ENCODE peak calls at places on chromosomes 13 and 19, in eight cellular contexts. S is psoas muscle, J is coronary artery, P is choroid plexus epithelial cell, L is body of pancreas, B is H1, Z is OCI-LY7, R is suprapubic skin. W is an unnamed sample.

GRCh38 chr13:26941345-26942174 is 181.0 kb upstream of the GPR12 start:
- DNase-seq in S (no peak), J (no peak), P (peak), L (no peak), B (no peak), Z (no peak), R (no peak), W (no peak)

GRCh38 chr19:35524181-35524838 is 3.8 kb downstream of the SBSN start:
- DNase-seq in S (no peak), J (no peak), P (no peak), L (no peak), B (no peak), Z (no peak), R (no peak), W (no peak)

GRCh38 chr19:51207747-51208146 is 17.1 kb upstream of the CD33 start:
- DNase-seq in S (no peak), J (no peak), P (no peak), L (no peak), B (no peak), Z (no peak), R (no peak), W (no peak)

GRCh38 chr19:611506-611869 is 21.8 kb downstream of the HCN2 start:
- DNase-seq in S (no peak), J (no peak), P (peak), L (no peak), B (no peak), Z (no peak), R (no peak), W (no peak)

GRCh38 chr13:91203430-91203829 is 144.1 kb upstream of the MIR17HG start:
- DNase-seq in S (no peak), J (no peak), P (no peak), L (no peak), B (no peak), Z (no peak), R (no peak), W (no peak)

GRCh38 chr19:11159598-11160001 is 4.0 kb upstream of the SPC24 start:
- DNase-seq in S (peak), J (no peak), P (peak), L (no peak), B (no peak), Z (no peak), R (no peak), W (no peak)

GRCh38 chr13:75803982-75804381 is 167.9 kb downstream of the LMO7 start:
- DNase-seq in S (no peak), J (no peak), P (no peak), L (no peak), B (no peak), Z (no peak), R (no peak), W (no peak)

GRCh38 chr19:18322318-18322758 is 538 bp downstream of the LSM4 start:
- DNase-seq in S (no peak), J (no peak), P (peak), L (no peak), B (no peak), Z (peak), R (no peak), W (no peak)

GRCh38 chr13:66926851-66927524 is 303.1 kb downstream of the PCDH9 start:
- DNase-seq in S (no peak), J (no peak), P (peak), L (no peak), B (no peak), Z (no peak), R (no peak), W (no peak)

GRCh38 chr13:91097269-91097668 is 250.2 kb upstream of the MIR17HG start:
- DNase-seq in S (no peak), J (no peak), P (no peak), L (no peak), B (no peak), Z (no peak), R (no peak), W (no peak)

GRCh38 chr19:53432088-53432661 is 391 bp downstream of the ZNF761 start:
- DNase-seq in S (peak), J (peak), P (peak), L (no peak), B (no peak), Z (peak), R (peak), W (no peak)

GRCh38 chr19:7869453-7869909 is 4.7 kb downstream of the PRR36 start:
- DNase-seq in S (peak), J (no peak), P (peak), L (peak), B (no peak), Z (peak), R (no peak), W (no peak)

GRCh38 chr19:47713046-47714021 is at the start of gene EHD2:
- DNase-seq in S (peak), J (peak), P (peak), L (peak), B (no peak), Z (no peak), R (no peak), W (no peak)

GRCh38 chr13:109162248-109163051 is 533.0 kb downstream of the MYO16 start:
- DNase-seq in S (no peak), J (no peak), P (no peak), L (no peak), B (no peak), Z (peak), R (no peak), W (no peak)

GRCh38 chr13:109131698-109132257 is 502.4 kb downstream of the MYO16 start:
- DNase-seq in S (no peak), J (no peak), P (peak), L (no peak), B (no peak), Z (peak), R (no peak), W (no peak)

GRCh38 chr13:76148926-76149325 is 512.8 kb downstream of the LMO7 start:
- DNase-seq in S (no peak), J (no peak), P (peak), L (no peak), B (no peak), Z (no peak), R (no peak), W (no peak)

GRCh38 chr13:45512148-45512498 is 47.4 kb downstream of the COG3 start:
- DNase-seq in S (no peak), J (no peak), P (no peak), L (no peak), B (no peak), Z (no peak), R (no peak), W (no peak)

GRCh38 chr19:57302020-57302465 is 18.2 kb upstream of the ZNF543 start:
- DNase-seq in S (peak), J (no peak), P (peak), L (no peak), B (no peak), Z (no peak), R (no peak), W (peak)

GRCh38 chr13:103324641-103325040 is 258.4 kb upstream of the SLC10A2 start:
- DNase-seq in S (no peak), J (no peak), P (no peak), L (no peak), B (no peak), Z (no peak), R (no peak), W (no peak)

GRCh38 chr19:14383898-14384669 is 2.8 kb downstream of the ADGRE5 start:
- DNase-seq in S (peak), J (no peak), P (peak), L (no peak), B (no peak), Z (peak), R (no peak), W (no peak)

GRCh38 chr13:32206097-32206740 is 108.9 kb downstream of the ZAR1L start:
- DNase-seq in S (no peak), J (no peak), P (peak), L (no peak), B (no peak), Z (no peak), R (no peak), W (no peak)

GRCh38 chr19:1469936-1470863 is 8.8 kb downstream of the C19orf25 start:
- DNase-seq in S (peak), J (no peak), P (peak), L (no peak), B (no peak), Z (peak), R (no peak), W (no peak)

GRCh38 chr13:30466358-30466714 is 600 bp upstream of the HMGB1 start:
- DNase-seq in S (no peak), J (no peak), P (peak), L (no peak), B (no peak), Z (peak), R (no peak), W (no peak)

GRCh38 chr13:103184413-103184812 is 118.2 kb upstream of the SLC10A2 start:
- DNase-seq in S (no peak), J (no peak), P (no peak), L (no peak), B (no peak), Z (no peak), R (no peak), W (no peak)

GRCh38 chr13:113117335-113117872 is 5.2 kb upstream of the F10 start:
- DNase-seq in S (no peak), J (no peak), P (no peak), L (no peak), B (no peak), Z (no peak), R (peak), W (no peak)

GRCh38 chr13:35983206-35983605 is 148.0 kb downstream of the DCLK1 start:
- DNase-seq in S (no peak), J (no peak), P (no peak), L (no peak), B (no peak), Z (no peak), R (no peak), W (no peak)

GRCh38 chr13:108496364-108497215 is 132.8 kb upstream of the MYO16 start:
- DNase-seq in S (no peak), J (no peak), P (peak), L (no peak), B (no peak), Z (no peak), R (no peak), W (no peak)

GRCh38 chr19:13401388-13401787 is 104.9 kb downstream of the CACNA1A start:
- DNase-seq in S (no peak), J (no peak), P (peak), L (no peak), B (no peak), Z (peak), R (no peak), W (peak)

GRCh38 chr13:82002693-82003092 is 1661.8 kb upstream of the SPRY2 start:
- DNase-seq in S (no peak), J (no peak), P (peak), L (no peak), B (no peak), Z (no peak), R (no peak), W (no peak)

GRCh38 chr19:40974633-40975037 is 16.4 kb upstream of the CYP2B6 start:
- DNase-seq in S (no peak), J (no peak), P (peak), L (peak), B (peak), Z (peak), R (peak), W (peak)

GRCh38 chr19:46787040-46787330 is 1.4 kb downstream of the SLC1A5 start:
- DNase-seq in S (no peak), J (no peak), P (no peak), L (no peak), B (no peak), Z (no peak), R (no peak), W (no peak)

GRCh38 chr19:31890230-31890629 is 455.2 kb upstream of the ZNF507 start:
- DNase-seq in S (no peak), J (no peak), P (no peak), L (no peak), B (no peak), Z (no peak), R (no peak), W (no peak)

GRCh38 chr19:35170359-35171061 is 16.0 kb downstream of the FXYD5 start:
- DNase-seq in S (no peak), J (no peak), P (no peak), L (no peak), B (no peak), Z (no peak), R (no peak), W (no peak)

GRCh38 chr19:46546194-46546896 is 50.7 kb upstream of the PNMA8B start:
- DNase-seq in S (peak), J (no peak), P (peak), L (peak), B (no peak), Z (peak), R (no peak), W (peak)

GRCh38 chr13:111434578-111435159 is 114.2 kb downstream of the TEX29 start:
- DNase-seq in S (no peak), J (no peak), P (no peak), L (no peak), B (no peak), Z (no peak), R (no peak), W (no peak)

GRCh38 chr13:111431241-111431640 is 110.8 kb downstream of the TEX29 start:
- DNase-seq in S (no peak), J (no peak), P (no peak), L (no peak), B (no peak), Z (no peak), R (no peak), W (no peak)

GRCh38 chr13:111424134-111424533 is 103.7 kb downstream of the TEX29 start:
- DNase-seq in S (no peak), J (no peak), P (no peak), L (no peak), B (no peak), Z (no peak), R (no peak), W (no peak)

GRCh38 chr13:111425326-111425725 is 104.9 kb downstream of the TEX29 start:
- DNase-seq in S (no peak), J (no peak), P (no peak), L (no peak), B (no peak), Z (no peak), R (no peak), W (no peak)

DNA sequence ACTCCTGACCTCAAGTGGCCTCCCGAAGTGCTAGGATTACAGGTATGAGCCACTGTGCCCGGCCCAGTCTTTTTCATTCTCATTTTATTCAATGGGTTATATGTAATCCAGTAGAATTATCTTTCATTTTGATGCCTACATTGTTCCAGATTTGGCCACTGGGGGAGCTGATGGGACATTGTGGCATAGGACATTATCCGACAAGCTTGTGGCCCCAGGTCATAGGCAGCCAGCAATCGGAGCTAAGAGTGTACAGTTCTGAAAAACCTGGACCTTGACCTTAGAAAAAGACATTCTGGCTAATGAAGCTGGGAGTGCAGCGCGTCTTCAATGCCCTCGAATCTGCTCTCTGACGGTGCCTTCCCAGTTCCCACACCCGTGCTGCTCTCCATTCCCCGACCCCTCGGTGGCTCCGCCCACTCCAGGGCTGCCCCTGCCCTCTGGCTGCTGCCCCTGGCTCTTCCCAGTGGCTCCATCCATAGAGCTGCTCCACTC is 108.7 kb downstream of the TEX29 start:
- DNase-seq in S (no peak), J (no peak), P (peak), L (peak), B (no peak), Z (peak), R (no peak), W (peak)
- H3K4me3 ChIP-seq in S (no peak), J (peak), P (no peak), L (no peak), B (peak), Z (no peak), R (no peak), W (no peak)

DNA sequence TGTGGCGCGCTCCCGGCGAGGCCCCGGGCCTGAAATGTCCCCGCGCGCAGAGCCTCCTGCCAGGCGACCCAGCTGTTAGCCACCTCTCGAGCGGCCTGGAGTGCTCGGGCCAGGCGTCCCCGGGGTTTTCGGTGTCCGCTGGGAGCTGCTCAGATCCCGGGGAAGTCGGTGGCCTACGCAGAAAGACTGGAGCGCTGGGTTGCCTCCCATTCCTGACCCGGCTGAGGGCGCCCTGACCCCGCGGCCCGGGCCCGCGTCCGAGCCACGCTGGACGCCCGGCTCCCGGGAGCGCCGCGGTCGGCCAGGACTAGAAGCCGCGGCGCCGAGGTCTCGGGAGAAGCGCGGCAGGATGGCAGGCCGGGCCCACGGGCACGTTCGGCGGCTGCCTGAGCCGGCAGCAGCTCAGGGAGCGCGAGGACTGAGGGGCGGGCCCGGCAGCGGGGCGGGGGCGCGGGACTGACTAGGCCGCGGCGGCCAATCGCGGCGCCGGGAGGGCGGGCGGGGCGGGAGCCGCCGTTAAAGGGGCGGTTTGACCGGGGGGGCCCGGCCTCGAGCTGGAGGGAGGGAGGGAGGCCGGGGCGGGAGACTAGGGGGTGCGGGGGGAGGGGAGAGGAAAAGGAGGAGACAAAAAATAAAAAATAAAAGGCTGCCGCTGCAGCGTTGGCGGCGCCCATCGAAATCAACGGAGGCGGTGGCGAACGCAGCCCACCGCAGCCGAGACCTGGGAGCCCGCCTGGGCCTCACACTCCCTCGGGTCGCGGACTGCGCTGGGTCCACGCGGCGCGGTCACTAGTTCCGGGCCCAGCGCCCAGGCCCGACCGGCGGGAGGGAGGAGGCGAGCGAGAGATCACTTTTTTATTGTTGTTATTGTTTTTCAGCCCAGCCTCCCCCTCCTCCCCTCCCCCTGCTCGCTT is 1.1 kb upstream of the ZIC2 start:
- DNase-seq in S (peak), J (no peak), P (peak), L (peak), B (no peak), Z (peak), R (peak), W (no peak)
- TF ChIP-seq CTCF in S (no peak), J (no peak), P (no peak), L (no peak), B (no peak), Z (no peak), R (no peak), W (no peak)

GRCh38 chr13:47110833-47111240 is 214.0 kb upstream of the HTR2A start:
- DNase-seq in S (no peak), J (no peak), P (no peak), L (no peak), B (no peak), Z (no peak), R (no peak), W (no peak)
- H3K4me3 ChIP-seq in S (no peak), J (no peak), P (no peak), L (no peak), B (no peak), Z (no peak), R (no peak), W (no peak)

DNA sequence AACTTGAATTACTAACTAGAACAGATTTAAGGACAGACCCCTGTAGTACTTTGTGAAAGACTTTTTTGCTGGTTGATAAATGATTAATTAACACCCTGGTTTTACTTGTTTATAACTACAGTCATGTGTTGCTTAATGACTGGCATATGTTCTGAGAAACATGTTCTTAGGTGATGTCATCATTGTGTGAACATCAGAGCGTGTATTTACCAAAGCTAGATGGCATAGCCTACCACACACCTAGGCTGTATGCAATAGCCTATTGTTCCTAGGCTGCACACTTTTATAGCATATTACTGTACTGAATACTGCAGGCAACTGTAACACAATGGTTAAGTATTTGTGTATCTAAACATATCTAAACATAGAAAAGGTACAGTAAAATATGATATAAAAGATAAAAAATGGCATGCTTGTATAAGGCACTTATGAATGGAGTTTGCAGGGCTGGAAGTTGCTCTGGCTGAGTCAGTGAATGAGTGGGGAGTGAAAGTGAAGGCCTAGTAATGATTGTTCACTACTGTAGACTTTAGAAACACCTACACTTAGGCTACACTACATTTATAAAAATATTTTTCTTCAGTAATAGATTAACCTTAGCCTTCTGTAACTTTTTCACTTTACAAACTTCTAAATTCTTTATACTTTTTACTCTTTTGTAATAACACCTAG is 260.3 kb downstream of the KCNRG start:
- DNase-seq in S (no peak), J (no peak), P (no peak), L (no peak), B (no peak), Z (no peak), R (no peak), W (peak)
- TF ChIP-seq CTCF in S (no peak), J (no peak), P (no peak), L (no peak), B (no peak), Z (no peak), R (no peak), W (no peak)

DNA sequence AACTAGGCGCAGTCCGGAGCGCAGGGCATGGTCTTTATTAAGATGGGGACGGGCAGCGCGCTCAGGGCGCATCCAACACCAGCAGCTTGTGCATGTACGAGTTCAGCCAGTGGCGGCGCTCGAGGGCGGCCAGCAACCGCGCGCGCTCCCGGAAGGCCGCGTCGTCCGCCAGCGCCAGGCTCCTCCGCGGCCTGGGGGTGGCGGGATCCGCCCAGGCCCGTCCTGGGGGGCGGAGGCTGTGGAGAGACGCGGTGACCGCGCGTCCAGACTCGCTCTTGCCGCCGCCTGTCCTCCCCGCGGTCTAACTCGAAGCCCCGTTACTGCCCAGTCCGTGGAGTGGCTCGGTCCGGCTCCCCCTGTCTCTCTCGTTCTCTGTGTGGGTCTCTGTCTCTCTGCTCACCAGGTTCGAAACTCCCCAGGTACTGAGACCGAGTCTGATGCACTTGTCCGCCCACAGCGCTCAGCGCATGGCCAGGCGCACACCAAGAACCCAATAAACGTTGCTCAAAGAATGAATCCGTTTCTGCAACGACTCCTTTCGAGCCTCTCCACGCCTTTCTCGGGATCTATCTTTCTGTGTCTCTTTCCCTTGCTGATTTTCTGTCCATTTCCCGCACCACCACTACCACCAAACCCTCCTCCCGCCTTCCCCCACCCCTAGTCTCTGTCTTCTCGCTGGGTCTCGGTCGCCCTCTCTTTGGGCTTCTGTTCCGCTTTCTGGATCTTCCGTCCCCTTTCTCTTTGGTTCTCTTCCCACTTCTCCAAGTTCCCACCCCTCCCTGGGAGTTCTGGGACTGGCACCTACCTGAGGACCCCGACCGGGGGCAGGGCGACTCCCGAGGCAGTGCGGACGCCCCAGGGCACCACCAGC is 599 bp downstream of the PTH2 start:
- DNase-seq in S (peak), J (no peak), P (peak), L (peak), B (no peak), Z (no peak), R (peak), W (no peak)
- H3K4me3 ChIP-seq in S (peak), J (peak), P (no peak), L (no peak), B (peak), Z (no peak), R (peak), W (no peak)

GRCh38 chr19:16628183-16628983 is at the start of gene MED26:
- DNase-seq in S (peak), J (peak), P (peak), L (peak), B (peak), Z (peak), R (peak), W (no peak)
- TF ChIP-seq CTCF in S (no peak), J (no peak), P (no peak), L (no peak), B (no peak), Z (no peak), R (no peak), W (no peak)